ENCODE peak calls at places on chromosome 15, in nine cellular contexts. U, Y, F, N, I, B, Q, C and W are unnamed samples. For H3K4me1, the result is how much of the 10 kb centered on the place peaks cover.

GRCh38 chr15:60760646-60761504 is 281.9 kb upstream of the ICE2 start:
- DNase-seq in F (no peak), B (no peak), N (no peak), Q (no peak), I (peak), Y (peak), C (no peak), U (no peak), W (no peak)

GRCh38 chr15:48832648-48833047 is 21.8 kb upstream of the CEP152 start:
- DNase-seq in F (no peak), B (no peak), N (no peak), U (no peak), C (no peak), Y (no peak), I (no peak), Q (no peak), W (no peak)

GRCh38 chr15:88911766-88912118 is 1.4 kb downstream of the MFGE8 start:
- DNase-seq in N (no peak), Y (peak), I (peak), F (no peak), U (peak), B (no peak), Q (peak), C (no peak), W (no peak)

GRCh38 chr15:30870681-30871080 is 33.0 kb upstream of the FAN1 start:
- DNase-seq in N (no peak), I (no peak), U (no peak), C (no peak), Y (no peak), Q (no peak), B (no peak), F (no peak), W (no peak)

GRCh38 chr15:58762731-58763130 is 8.4 kb upstream of the MINDY2 start:
- DNase-seq in U (no peak), Y (no peak), I (no peak), N (no peak), F (no peak), B (no peak), C (no peak), Q (no peak), W (no peak)

GRCh38 chr15:29034593-29035364 is 149.0 kb downstream of the APBA2 start:
- DNase-seq in C (no peak), I (no peak), U (no peak), N (no peak), Q (no peak), F (no peak), B (no peak), Y (no peak), W (no peak)

GRCh38 chr15:100030586-100031249 is 297.5 kb upstream of the LYSMD4 start:
- DNase-seq in B (no peak), U (no peak), N (no peak), Q (no peak), C (no peak), Y (peak), I (peak), F (no peak), W (no peak)

GRCh38 chr15:77557178-77557960 is 75.3 kb downstream of the LINGO1 start:
- DNase-seq in F (no peak), Y (no peak), I (no peak), C (no peak), N (peak), U (peak), B (no peak), Q (no peak), W (no peak)

GRCh38 chr15:53976844-53977392 is 1.3 kb upstream of the UNC13C start:
- DNase-seq in Q (peak), N (peak), I (no peak), U (no peak), F (no peak), C (no peak), B (no peak), Y (no peak), W (no peak)

GRCh38 chr15:91555307-91555706 is 298.2 kb upstream of the SLCO3A1 start:
- DNase-seq in C (no peak), Q (no peak), N (no peak), F (no peak), Y (no peak), U (no peak), B (no peak), I (no peak), W (no peak)

GRCh38 chr15:94036156-94036555 is 195.2 kb upstream of the MCTP2 start:
- DNase-seq in Q (no peak), C (no peak), Y (no peak), U (no peak), B (no peak), F (no peak), I (no peak), N (no peak), W (no peak)

GRCh38 chr15:94041731-94042130 is 189.6 kb upstream of the MCTP2 start:
- DNase-seq in Y (peak), U (no peak), F (no peak), I (peak), C (no peak), B (no peak), N (no peak), Q (no peak), W (no peak)

GRCh38 chr15:94042163-94042954 is 189.0 kb upstream of the MCTP2 start:
- DNase-seq in I (peak), N (no peak), B (no peak), C (no peak), Y (peak), Q (no peak), F (no peak), U (no peak), W (no peak)

DNA sequence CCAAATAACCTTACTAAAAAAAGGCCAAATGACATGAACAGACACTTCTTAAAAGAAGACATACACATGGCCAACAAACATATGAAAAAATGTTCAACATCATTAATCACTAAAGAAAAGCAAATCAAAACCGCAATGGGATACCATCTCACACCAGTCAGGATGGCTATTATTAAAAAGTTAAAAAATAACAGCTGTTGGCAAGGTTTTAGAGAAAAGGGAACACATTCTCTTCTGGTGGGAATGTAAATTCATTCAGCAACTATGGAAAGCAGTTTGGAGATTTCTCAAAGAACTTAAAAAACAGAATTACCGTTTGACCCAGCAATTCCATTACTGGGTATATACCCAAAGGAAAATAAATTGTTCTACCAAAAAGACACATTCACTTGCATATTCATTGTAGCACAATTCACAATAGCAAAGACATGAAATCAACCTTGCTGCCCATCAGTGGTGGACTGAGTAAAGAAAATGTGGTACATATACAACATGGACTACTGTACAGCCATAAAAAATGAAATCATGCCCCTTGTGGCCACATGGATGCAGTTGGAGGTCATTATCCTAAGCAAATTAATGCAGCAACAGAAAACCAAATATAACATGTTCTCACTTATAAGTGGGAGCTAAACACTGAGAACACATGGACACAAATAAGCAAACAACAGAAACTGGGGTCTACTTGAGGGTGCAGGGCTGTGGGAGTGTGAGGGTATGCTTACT is 190.7 kb upstream of the MCTP2 start:
- DNase-seq in Q (no peak), Y (peak), B (no peak), F (no peak), U (no peak), C (no peak), N (no peak), I (peak), W (no peak)
- TF ChIP-seq CTCF in Q (no peak), Y (no peak), B (no peak), F (no peak), U (no peak), C (no peak), N (no peak), I (no peak), W (no peak)

DNA sequence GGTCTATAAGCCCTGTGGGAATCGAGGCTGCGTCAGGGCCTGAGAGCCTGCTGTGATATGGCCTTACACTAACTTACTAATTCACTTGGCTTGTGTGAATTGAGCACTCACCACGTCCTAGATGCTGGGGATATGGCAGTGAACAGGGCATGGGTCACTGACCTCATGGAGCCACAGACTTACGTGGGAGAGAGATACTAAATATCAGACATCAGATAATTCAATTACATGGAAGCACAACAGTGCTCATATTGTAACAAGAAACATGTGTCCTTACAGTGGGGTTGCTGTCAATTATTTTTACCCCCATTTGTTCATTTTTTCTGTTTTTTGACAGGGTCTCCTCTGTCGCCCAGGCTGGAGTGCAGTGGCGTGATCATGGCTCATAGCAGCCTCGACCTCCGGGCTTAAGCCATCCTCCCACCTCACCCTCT is 11.5 kb upstream of the SPTBN5 start:
- DNase-seq in Y (no peak), F (no peak), I (no peak), C (no peak), B (no peak), Q (no peak), N (no peak), U (no peak), W (no peak)
- H3K4me1 ChIP-seq in Y (under half), F (under half), I (under half), C (under half), B (under half), Q (under half), N (under half), U (under half), W (under half)

GRCh38 chr15:76056931-76057330 is 2.9 kb upstream of the TMEM266 start:
- DNase-seq in Q (no peak), U (no peak), N (no peak), C (no peak), I (no peak), B (no peak), F (no peak), Y (no peak), W (no peak)

GRCh38 chr15:76060098-76060989 is 559 bp downstream of the TMEM266 start:
- DNase-seq in Y (no peak), U (no peak), B (no peak), N (no peak), F (no peak), I (no peak), C (no peak), Q (no peak), W (peak)

GRCh38 chr15:76059320-76060097 is at the start of gene TMEM266:
- DNase-seq in Q (peak), N (peak), Y (peak), C (no peak), F (peak), B (no peak), I (peak), U (peak), W (peak)

GRCh38 chr15:76057332-76058000 is 2.3 kb upstream of the TMEM266 start:
- DNase-seq in I (peak), Q (no peak), F (no peak), Y (no peak), B (no peak), C (no peak), N (no peak), U (peak), W (no peak)

DNA sequence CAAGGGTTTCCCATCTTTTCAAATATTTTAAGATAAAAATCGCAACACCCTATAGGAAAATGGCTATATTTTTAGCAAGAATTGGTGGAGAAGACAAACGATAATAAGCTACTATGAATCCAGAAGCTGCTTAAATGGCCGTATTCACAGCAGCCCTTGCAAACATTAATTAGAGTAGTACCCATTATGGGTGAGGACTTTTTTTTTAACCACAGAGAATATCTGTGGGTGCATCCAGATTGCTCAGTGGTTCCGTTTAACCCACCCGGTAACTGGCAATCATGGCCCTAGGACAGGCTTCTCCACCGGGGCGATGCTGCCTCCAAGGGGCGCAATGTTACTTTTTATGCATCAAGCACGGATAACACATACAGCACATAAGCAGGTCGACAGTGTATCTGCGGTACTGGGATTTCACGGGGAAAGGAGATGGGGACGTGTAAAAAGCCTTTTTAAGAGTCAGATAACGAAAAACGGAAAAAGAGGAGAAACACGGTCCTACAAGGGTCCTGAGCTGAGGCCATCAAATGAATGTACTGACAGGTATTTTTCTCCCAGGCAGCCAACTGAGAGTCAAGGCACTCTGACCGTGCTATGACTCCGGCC is 968 bp upstream of the TMEM266 start:
- DNase-seq in U (no peak), Y (no peak), N (no peak), F (no peak), C (no peak), I (peak), Q (no peak), B (no peak), W (no peak)
- TF ChIP-seq CTCF in U (no peak), Y (no peak), N (peak), F (no peak), C (no peak), I (peak), Q (peak), B (no peak), W (no peak)

GRCh38 chr15:41932939-41933725 is 39.2 kb downstream of the EHD4 start:
- DNase-seq in U (no peak), I (no peak), Q (no peak), B (no peak), Y (no peak), N (no peak), F (no peak), C (no peak), W (peak)

GRCh38 chr15:41933771-41934170 is 38.6 kb downstream of the EHD4 start:
- DNase-seq in Y (no peak), U (peak), B (no peak), Q (no peak), C (no peak), N (no peak), I (no peak), F (no peak), W (no peak)

GRCh38 chr15:41932511-41932910 is 38.7 kb upstream of the SPTBN5 start:
- DNase-seq in U (no peak), N (no peak), Q (no peak), B (no peak), C (no peak), Y (no peak), F (no peak), I (no peak), W (peak)

GRCh38 chr15:41930867-41931222 is 37.0 kb upstream of the SPTBN5 start:
- DNase-seq in U (no peak), C (no peak), Y (no peak), N (no peak), F (no peak), B (no peak), Q (no peak), I (no peak), W (no peak)

DNA sequence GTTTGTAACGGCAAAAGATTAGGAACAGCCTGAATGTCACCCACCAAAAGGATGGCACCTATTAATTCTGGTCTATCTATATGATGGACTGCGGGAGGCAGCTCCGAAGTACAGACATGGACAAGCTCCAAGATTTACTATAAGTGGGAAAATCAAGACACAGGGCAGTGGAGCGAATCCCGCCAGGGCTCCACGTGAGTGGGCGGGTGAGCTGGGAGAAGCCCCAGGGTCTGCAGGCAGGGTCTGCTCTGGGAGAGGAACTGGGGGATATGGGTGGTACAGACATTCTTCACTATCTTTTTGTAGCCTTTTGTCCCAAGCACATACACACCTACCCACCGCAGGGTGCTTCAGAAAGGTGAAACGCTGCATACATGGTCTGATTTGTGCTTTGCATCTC is 38.2 kb upstream of the SPTBN5 start:
- DNase-seq in I (no peak), Y (no peak), U (no peak), C (no peak), B (no peak), F (no peak), Q (no peak), N (no peak), W (no peak)
- H3K4me1 ChIP-seq in I (under half), Y (half or more), U (half or more), C (half or more), B (half or more), F (half or more), Q (half or more), N (under half), W (under half)

GRCh38 chr15:25900426-25900825 is 37.3 kb upstream of the ATP10A start:
- DNase-seq in Q (no peak), Y (peak), U (no peak), I (peak), C (no peak), F (no peak), N (no peak), B (no peak), W (no peak)
- TF ChIP-seq CTCF in Q (no peak), Y (no peak), U (no peak), I (no peak), C (no peak), F (no peak), N (no peak), B (no peak), W (no peak)

DNA sequence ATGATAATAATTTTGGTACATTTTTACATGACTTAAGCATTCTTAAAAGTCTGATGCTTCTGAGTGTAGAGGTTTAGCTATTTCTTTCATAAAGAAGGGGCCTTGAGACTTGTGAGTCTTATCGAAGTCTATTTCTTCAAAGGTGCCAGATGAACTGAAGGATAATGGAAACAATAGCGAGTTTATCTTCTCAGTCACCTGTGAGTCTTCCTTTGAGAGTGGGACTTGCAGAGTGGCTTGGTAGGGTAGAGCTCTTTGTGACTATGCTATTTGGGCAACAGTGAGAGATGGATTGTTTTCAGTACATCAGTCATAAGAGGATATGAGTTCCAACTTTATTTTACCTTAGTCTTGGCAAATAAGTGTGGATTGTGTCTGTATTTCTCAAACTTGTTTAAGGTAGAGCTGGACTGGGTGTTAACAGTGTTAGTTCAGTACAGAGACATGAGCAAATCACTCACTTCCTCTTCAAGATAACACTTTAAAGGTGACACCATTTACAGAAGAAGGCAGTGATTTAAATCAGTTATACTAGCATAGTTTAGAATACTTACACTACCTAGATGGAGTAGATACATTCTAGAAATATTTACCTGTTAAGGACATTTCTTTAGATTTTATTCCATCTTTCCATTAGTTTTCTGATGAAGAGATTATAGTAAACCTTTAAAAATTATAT is 3.2 kb downstream of the AKAP13 start:
- DNase-seq in N (no peak), C (no peak), U (no peak), F (no peak), Y (no peak), Q (no peak), I (no peak), B (no peak), W (no peak)
- H3K4me1 ChIP-seq in N (under half), C (under half), U (half or more), F (under half), Y (under half), Q (under half), I (under half), B (under half), W (under half)

DNA sequence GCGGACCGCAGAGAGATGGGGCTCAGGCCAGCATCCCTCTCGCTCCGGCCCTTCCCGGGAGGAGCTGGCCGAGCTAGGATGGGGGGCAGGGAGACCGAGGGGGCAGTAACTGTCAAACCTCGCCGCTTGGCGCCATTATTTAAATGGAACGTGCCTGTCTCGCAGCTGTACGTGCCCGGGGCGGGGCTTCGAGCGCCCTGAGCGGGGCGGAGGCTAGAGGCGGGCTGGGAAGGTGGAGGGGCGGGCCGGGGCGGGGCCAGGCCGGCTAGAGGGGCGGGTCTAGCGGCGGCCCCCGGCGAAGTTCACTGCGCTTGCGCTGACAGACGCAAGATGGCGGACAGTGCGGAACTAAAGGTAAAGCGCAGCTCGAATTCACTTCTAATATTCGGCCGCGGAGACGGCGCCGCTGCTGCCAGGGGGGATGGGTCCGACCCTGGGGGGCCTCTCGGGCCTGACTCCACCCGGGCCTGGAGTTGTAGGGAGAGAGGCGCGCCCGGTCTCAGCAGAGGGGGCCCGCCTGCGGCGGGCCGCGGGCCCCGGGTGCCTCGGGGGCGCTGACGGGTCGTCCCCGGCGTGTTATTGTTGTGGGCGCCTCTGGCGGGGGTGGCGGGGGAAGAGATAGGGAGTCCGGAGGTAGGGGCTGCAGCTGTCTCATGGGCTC is at the start of gene PIAS1:
- DNase-seq in F (peak), Q (peak), N (peak), U (peak), I (peak), B (peak), Y (peak), C (peak), W (peak)
- TF ChIP-seq CTCF in F (no peak), Q (no peak), N (no peak), U (no peak), I (no peak), B (no peak), Y (no peak), C (no peak), W (no peak)

DNA sequence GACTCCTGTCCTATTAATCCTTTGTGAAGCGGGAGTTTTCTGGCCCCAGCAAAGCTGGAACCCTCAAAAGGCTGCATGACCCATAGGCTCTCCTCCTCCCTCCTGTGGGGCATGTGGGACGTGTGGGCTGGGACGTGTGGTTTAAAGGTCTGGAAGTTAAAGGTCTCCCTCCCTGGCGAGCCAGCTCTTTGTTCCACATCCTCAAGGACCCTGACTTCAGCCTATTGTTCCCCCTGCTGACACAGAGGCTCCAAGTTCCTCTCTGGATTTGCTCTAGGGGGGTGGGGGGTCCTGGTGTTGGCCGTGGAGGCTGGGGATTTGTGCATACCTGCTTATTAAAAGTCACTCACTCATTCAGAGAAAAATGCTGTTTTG is 44.2 kb downstream of the SMAD6 start:
- DNase-seq in I (peak), B (no peak), U (peak), C (no peak), Q (no peak), N (no peak), Y (no peak), F (no peak), W (no peak)
- H3K4me1 ChIP-seq in I (under half), B (half or more), U (half or more), C (under half), Q (under half), N (under half), Y (under half), F (half or more), W (under half)